ENCODE peak calls at places on chromosomes 4 and X, in four cellular contexts. M, Z, X and W are unnamed samples.

GRCh38 chr4:68271851-68272756 is 26.6 kb upstream of the TMPRSS11B start:
- DNase-seq in M (no peak), Z (no peak), X (peak; percentile 26), W (peak; percentile 10)

GRCh38 chr4:80840396-80840795 is 190.1 kb upstream of the BMP3 start:
- DNase-seq in M (no peak), Z (no peak), X (no peak), W (no peak)

GRCh38 chr4:84418032-84418709 is 80.9 kb downstream of the NKX6-1 start:
- DNase-seq in M (no peak), Z (no peak), X (no peak), W (no peak)

GRCh38 chr4:73223258-73223651 is 35.3 kb downstream of the ANKRD17 start:
- DNase-seq in M (no peak), Z (no peak), X (no peak), W (no peak)

GRCh38 chrX:72584165-72584564 is 11.5 kb upstream of the HDAC8 start:
- DNase-seq in M (no peak), Z (no peak), X (peak; percentile 41), W (no peak)

GRCh38 chrX:69065451-69065850 is 99.8 kb downstream of the PJA1 start:
- DNase-seq in M (no peak), Z (no peak), X (no peak), W (no peak)

GRCh38 chr4:112765317-112765989 is 128.5 kb downstream of the LARP7 start:
- DNase-seq in M (peak; percentile 5), Z (peak; percentile 7), X (peak; percentile 37), W (peak; percentile 30)

GRCh38 chr4:6208416-6208815 is 8.1 kb upstream of the JAKMIP1 start:
- DNase-seq in M (no peak), Z (no peak), X (no peak), W (no peak)

GRCh38 chrX:114800719-114801118 is 216.7 kb downstream of the IL13RA2 start:
- DNase-seq in M (peak; percentile 42), Z (no peak), X (peak; percentile 2), W (no peak)

GRCh38 chr4:114383721-114384120 is 214.9 kb upstream of the UGT8 start:
- DNase-seq in M (no peak), Z (no peak), X (no peak), W (no peak)

GRCh38 chr4:36000941-36001557 is 243.3 kb downstream of the ARAP2 start:
- DNase-seq in M (no peak), Z (no peak), X (no peak), W (no peak)

GRCh38 chr4:188295899-188296298 is 156.7 kb downstream of the TRIML1 start:
- DNase-seq in M (no peak), Z (no peak), X (no peak), W (no peak)

GRCh38 chr4:139773560-139774318 is 108.1 kb downstream of the MGST2 start:
- DNase-seq in M (no peak), Z (no peak), X (no peak), W (no peak)

GRCh38 chr4:153486281-153487151 is 20.4 kb downstream of the TMEM131L start:
- DNase-seq in M (no peak), Z (no peak), X (no peak), W (no peak)

GRCh38 chr4:37763164-37763444 is 63.4 kb upstream of the PGM2 start:
- DNase-seq in M (no peak), Z (no peak), X (no peak), W (no peak)

GRCh38 chrX:23964177-23964576 is 56.4 kb downstream of the CXorf58 start:
- DNase-seq in M (no peak), Z (no peak), X (no peak), W (no peak)

GRCh38 chr4:118923891-118924290 is 35.2 kb downstream of the SYNPO2 start:
- DNase-seq in M (no peak), Z (no peak), X (no peak), W (no peak)

GRCh38 chrX:133249659-133250058 is 31.5 kb upstream of the TFDP3 start:
- DNase-seq in M (no peak), Z (no peak), X (no peak), W (no peak)

GRCh38 chr4:127881565-127881869 is 824 bp downstream of the PLK4 start:
- DNase-seq in M (no peak), Z (no peak), X (no peak), W (peak; percentile 20)

GRCh38 chrX:41594634-41595033 is 94.1 kb upstream of the GPR34 start:
- DNase-seq in M (no peak), Z (no peak), X (no peak), W (no peak)

GRCh38 chrX:1658083-1658463 is 43.2 kb downstream of the ASMT start:
- DNase-seq in M (no peak), Z (no peak), X (no peak), W (no peak)

GRCh38 chr4:125254111-125254510 is 60.6 kb upstream of the FAT4 start:
- DNase-seq in M (no peak), Z (no peak), X (no peak), W (no peak)

GRCh38 chrX:331145-331771 is 12.7 kb upstream of the GTPBP6 start:
- DNase-seq in M (no peak), Z (no peak), X (no peak), W (no peak)

GRCh38 chrX:71873459-71873833 is 37.2 kb upstream of the NHSL2 start:
- DNase-seq in M (no peak), Z (no peak), X (no peak), W (no peak)

GRCh38 chrX:79159800-79160199 is 15.3 kb downstream of the GPR174 start:
- DNase-seq in M (no peak), Z (no peak), X (no peak), W (no peak)

GRCh38 chrX:11886745-11887144 is 128.7 kb downstream of the MSL3 start:
- DNase-seq in M (no peak), Z (no peak), X (no peak), W (no peak)

GRCh38 chrX:20060961-20061868 is 55.5 kb downstream of the MAP7D2 start:
- DNase-seq in M (peak; percentile 72), Z (peak; percentile 53), X (no peak), W (no peak)

GRCh38 chr4:16467061-16467460 is 240.8 kb upstream of the TAPT1 start:
- DNase-seq in M (no peak), Z (no peak), X (no peak), W (no peak)

GRCh38 chr4:952881-953573 is 20.3 kb downstream of the DGKQ start:
- DNase-seq in M (no peak), Z (no peak), X (no peak), W (peak; percentile 12)

GRCh38 chrX:13868481-13869040 is 51.7 kb upstream of the GPM6B start:
- DNase-seq in M (no peak), Z (no peak), X (no peak), W (no peak)
- TF ChIP-seq SPI1 in M (no peak), Z (no peak), X (no peak), W (no peak)

GRCh38 chrX:50680990-50681389 is 133.0 kb downstream of the SHROOM4 start:
- DNase-seq in M (no peak), Z (no peak), X (no peak), W (no peak)

DNA sequence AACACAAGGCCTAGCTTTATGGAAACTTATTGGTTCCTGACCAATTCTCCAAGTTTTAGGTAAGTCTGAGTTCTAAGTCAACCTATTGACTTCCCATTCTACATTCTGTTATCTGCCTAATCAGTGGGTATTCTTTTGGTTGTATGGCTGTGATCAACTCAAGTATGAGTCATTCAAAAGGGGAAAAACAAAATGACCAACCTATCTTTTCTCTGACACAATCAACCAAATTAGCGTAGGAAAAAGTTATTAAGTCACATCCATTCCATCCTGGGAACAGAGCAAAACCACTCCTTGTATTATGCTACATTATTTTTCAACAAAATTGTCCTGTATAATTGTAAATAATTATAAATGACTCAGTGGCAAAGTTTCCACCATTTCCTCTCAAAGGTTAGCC is 136.2 kb downstream of the SHROOM4 start:
- DNase-seq in M (no peak), Z (no peak), X (no peak), W (no peak)
- TF ChIP-seq SPI1 in M (no peak), Z (no peak), X (no peak), W (no peak)

GRCh38 chrX:39293203-39293602 is 491.9 kb downstream of the MID1IP1 start:
- DNase-seq in M (no peak), Z (no peak), X (no peak), W (no peak)
- TF ChIP-seq SPI1 in M (no peak), Z (no peak), X (no peak), W (no peak)

GRCh38 chr4:55028196-55028595 is 97.2 kb downstream of the KDR start:
- DNase-seq in M (no peak), Z (no peak), X (no peak), W (no peak)
- TF ChIP-seq SPI1 in M (no peak), Z (no peak), X (no peak), W (no peak)

DNA sequence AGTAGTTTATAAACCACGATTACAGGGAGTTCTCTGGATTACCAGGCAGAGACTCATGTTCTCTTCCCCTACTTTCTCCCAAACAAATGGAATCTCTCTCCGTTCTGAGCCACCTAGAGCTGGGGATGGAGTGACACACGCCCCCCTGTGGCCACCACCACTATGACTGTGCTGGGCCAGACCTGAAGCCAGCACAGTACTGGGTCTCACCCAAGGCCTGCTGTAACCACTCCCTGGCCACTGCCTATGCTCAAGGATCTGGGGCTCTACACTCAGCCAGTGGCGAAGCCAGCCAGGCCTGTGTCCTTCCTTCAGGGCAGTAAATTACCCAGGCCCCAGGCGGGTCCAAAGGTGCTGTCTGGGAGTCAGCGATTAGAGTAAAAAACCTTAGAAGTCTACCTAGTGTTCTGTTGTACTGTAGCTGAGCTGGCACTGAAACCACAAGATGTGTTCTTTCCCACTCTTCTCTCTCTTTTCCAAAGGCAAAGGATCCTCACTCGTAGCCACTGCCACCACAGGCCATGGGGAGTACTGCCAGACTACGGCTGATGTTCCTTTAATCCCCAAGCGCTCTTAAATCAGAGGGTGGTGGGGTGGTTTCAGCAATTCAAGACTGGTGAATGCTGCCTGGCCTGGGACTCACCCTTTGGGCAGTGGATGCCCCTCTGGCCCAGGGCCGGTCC is 412.2 kb upstream of the ARX start:
- DNase-seq in M (no peak), Z (no peak), X (no peak), W (no peak)
- TF ChIP-seq SPI1 in M (no peak), Z (no peak), X (no peak), W (no peak)